ENCODE peak calls at places on chromosomes 3 and 15, in four cellular contexts. One of them, this sample, is unnamed.

GRCh38 chr15:48631191-48631770 is 14.2 kb downstream of the FBN1 start:
- DNase-seq in IMR-90: peak; percentile 32
- DNase-seq in HepG2: no peak
- DNase-seq in K562: peak; percentile 39
- DNase-seq in this sample: no peak

GRCh38 chr3:10023587-10024310 is 2.5 kb upstream of the FANCD2 start:
- DNase-seq in IMR-90: peak; percentile 95
- DNase-seq in K562: peak; percentile 16
- DNase-seq in HepG2: no peak
- DNase-seq in this sample: peak; percentile 17

GRCh38 chr3:153350420-153350819 is 188.4 kb downstream of the RAP2B start:
- DNase-seq in IMR-90: peak; percentile 85
- DNase-seq in K562: no peak
- DNase-seq in HepG2: peak; percentile 86
- DNase-seq in this sample: no peak

GRCh38 chr15:79296583-79296982 is 14.1 kb downstream of the ANKRD34C start:
- DNase-seq in IMR-90: no peak
- DNase-seq in K562: peak; percentile 13
- DNase-seq in HepG2: no peak
- DNase-seq in this sample: no peak

GRCh38 chr3:101185341-101185740 is 135.0 kb downstream of the IMPG2 start:
- DNase-seq in HepG2: no peak
- DNase-seq in K562: no peak
- DNase-seq in IMR-90: peak; percentile 53
- DNase-seq in this sample: no peak

GRCh38 chr3:156259896-156260788 is 139.8 kb downstream of the KCNAB1 start:
- DNase-seq in K562: no peak
- DNase-seq in HepG2: no peak
- DNase-seq in IMR-90: no peak
- DNase-seq in this sample: no peak

GRCh38 chr3:134419214-134419965 is 45.1 kb upstream of the AMOTL2 start:
- DNase-seq in IMR-90: no peak
- DNase-seq in K562: no peak
- DNase-seq in HepG2: peak; percentile 96
- DNase-seq in this sample: no peak

GRCh38 chr3:40116478-40117162 is 192.9 kb upstream of the EIF1B start:
- DNase-seq in K562: no peak
- DNase-seq in IMR-90: peak; percentile 6
- DNase-seq in HepG2: no peak
- DNase-seq in this sample: no peak

GRCh38 chr3:27590437-27591320 is 106.5 kb upstream of the SLC4A7 start:
- DNase-seq in IMR-90: peak; percentile 32
- DNase-seq in HepG2: no peak
- DNase-seq in K562: no peak
- DNase-seq in this sample: peak; percentile 6

GRCh38 chr3:133136114-133137041 is 98.2 kb downstream of the TMEM108 start:
- DNase-seq in K562: no peak
- DNase-seq in IMR-90: no peak
- DNase-seq in HepG2: no peak
- DNase-seq in this sample: no peak

GRCh38 chr3:143421556-143421955 is 302.0 kb downstream of the CHST2 start:
- DNase-seq in K562: no peak
- DNase-seq in HepG2: no peak
- DNase-seq in IMR-90: no peak
- DNase-seq in this sample: no peak

GRCh38 chr3:110413807-110414748 is 657.5 kb upstream of the NECTIN3 start:
- DNase-seq in K562: no peak
- DNase-seq in HepG2: no peak
- DNase-seq in IMR-90: peak; percentile 84
- DNase-seq in this sample: peak; percentile 12

GRCh38 chr3:115766587-115767492 is 143.5 kb downstream of the GAP43 start:
- DNase-seq in HepG2: no peak
- DNase-seq in IMR-90: peak; percentile 81
- DNase-seq in K562: no peak
- DNase-seq in this sample: no peak

GRCh38 chr3:194117114-194117845 is 18.7 kb upstream of the HES1 start:
- DNase-seq in K562: no peak
- DNase-seq in HepG2: no peak
- DNase-seq in IMR-90: no peak
- DNase-seq in this sample: no peak

GRCh38 chr3:123161167-123161566 is 40.6 kb upstream of the SEC22A start:
- DNase-seq in K562: no peak
- DNase-seq in HepG2: no peak
- DNase-seq in IMR-90: no peak
- DNase-seq in this sample: no peak

GRCh38 chr15:63420333-63420741 is 38.7 kb upstream of the CA12 start:
- DNase-seq in K562: peak; percentile 71
- DNase-seq in HepG2: no peak
- DNase-seq in IMR-90: peak; percentile 43
- DNase-seq in this sample: no peak

GRCh38 chr15:31327674-31328424 is 1.2 kb downstream of the KLF13 start:
- DNase-seq in HepG2: peak; percentile 21
- DNase-seq in K562: peak; percentile 64
- DNase-seq in IMR-90: peak; percentile 19
- DNase-seq in this sample: peak; percentile 38

GRCh38 chr15:73564255-73564654 is 68.9 kb downstream of the NPTN start:
- DNase-seq in IMR-90: peak; percentile 47
- DNase-seq in K562: peak; percentile 69
- DNase-seq in HepG2: no peak
- DNase-seq in this sample: no peak

GRCh38 chr3:150348500-150348899 is 59.6 kb upstream of the TSC22D2 start:
- DNase-seq in HepG2: peak; percentile 14
- DNase-seq in K562: no peak
- DNase-seq in IMR-90: peak; percentile 91
- DNase-seq in this sample: peak; percentile 81

GRCh38 chr15:89632563-89633430 is 22.5 kb downstream of the KIF7 start:
- DNase-seq in HepG2: no peak
- DNase-seq in IMR-90: no peak
- DNase-seq in K562: no peak
- DNase-seq in this sample: no peak

GRCh38 chr3:151123827-151124226 is 38.4 kb downstream of the MED12L start:
- DNase-seq in HepG2: no peak
- DNase-seq in K562: no peak
- DNase-seq in IMR-90: no peak
- DNase-seq in this sample: no peak

GRCh38 chr3:71511037-71511436 is 72.5 kb downstream of the FOXP1 start:
- DNase-seq in K562: peak; percentile 48
- DNase-seq in IMR-90: peak; percentile 90
- DNase-seq in HepG2: no peak
- DNase-seq in this sample: peak; percentile 28

GRCh38 chr3:50242778-50243551 is 7.0 kb downstream of the GNAI2 start:
- DNase-seq in K562: peak; percentile 50
- DNase-seq in HepG2: no peak
- DNase-seq in IMR-90: peak; percentile 72
- DNase-seq in this sample: no peak

GRCh38 chr3:159643406-159643805 is 345.2 kb upstream of the IL12A start:
- DNase-seq in IMR-90: no peak
- DNase-seq in HepG2: no peak
- DNase-seq in K562: no peak
- DNase-seq in this sample: no peak

GRCh38 chr3:176951144-176951543 is 246.1 kb downstream of the TBL1XR1 start:
- DNase-seq in IMR-90: no peak
- DNase-seq in HepG2: no peak
- DNase-seq in K562: no peak
- DNase-seq in this sample: no peak

GRCh38 chr3:18512007-18512406 is 86.9 kb upstream of the SATB1 start:
- DNase-seq in HepG2: no peak
- DNase-seq in K562: no peak
- DNase-seq in IMR-90: no peak
- DNase-seq in this sample: no peak

GRCh38 chr3:197019021-197019420 is 10.6 kb downstream of the MELTF start:
- DNase-seq in IMR-90: no peak
- DNase-seq in K562: no peak
- DNase-seq in HepG2: peak; percentile 46
- DNase-seq in this sample: no peak

GRCh38 chr3:197014942-197015575 is 14.6 kb downstream of the MELTF start:
- DNase-seq in IMR-90: no peak
- DNase-seq in HepG2: no peak
- DNase-seq in K562: no peak
- DNase-seq in this sample: no peak

GRCh38 chr3:197019535-197019934 is 10.1 kb downstream of the MELTF start:
- DNase-seq in K562: no peak
- DNase-seq in IMR-90: no peak
- DNase-seq in HepG2: no peak
- DNase-seq in this sample: no peak

GRCh38 chr3:197015790-197016705 is 13.6 kb downstream of the MELTF start:
- DNase-seq in IMR-90: no peak
- DNase-seq in K562: no peak
- DNase-seq in HepG2: no peak
- DNase-seq in this sample: no peak

GRCh38 chr3:197017003-197017402 is 12.6 kb downstream of the MELTF start:
- DNase-seq in K562: no peak
- DNase-seq in IMR-90: no peak
- DNase-seq in HepG2: no peak
- DNase-seq in this sample: no peak
- H3K4me3 ChIP-seq in K562: no peak overlapping the region
- H3K4me3 ChIP-seq in IMR-90: no peak overlapping the region
- H3K4me3 ChIP-seq in HepG2: no peak overlapping the region
- H3K4me3 ChIP-seq in this sample: no peak overlapping the region

DNA sequence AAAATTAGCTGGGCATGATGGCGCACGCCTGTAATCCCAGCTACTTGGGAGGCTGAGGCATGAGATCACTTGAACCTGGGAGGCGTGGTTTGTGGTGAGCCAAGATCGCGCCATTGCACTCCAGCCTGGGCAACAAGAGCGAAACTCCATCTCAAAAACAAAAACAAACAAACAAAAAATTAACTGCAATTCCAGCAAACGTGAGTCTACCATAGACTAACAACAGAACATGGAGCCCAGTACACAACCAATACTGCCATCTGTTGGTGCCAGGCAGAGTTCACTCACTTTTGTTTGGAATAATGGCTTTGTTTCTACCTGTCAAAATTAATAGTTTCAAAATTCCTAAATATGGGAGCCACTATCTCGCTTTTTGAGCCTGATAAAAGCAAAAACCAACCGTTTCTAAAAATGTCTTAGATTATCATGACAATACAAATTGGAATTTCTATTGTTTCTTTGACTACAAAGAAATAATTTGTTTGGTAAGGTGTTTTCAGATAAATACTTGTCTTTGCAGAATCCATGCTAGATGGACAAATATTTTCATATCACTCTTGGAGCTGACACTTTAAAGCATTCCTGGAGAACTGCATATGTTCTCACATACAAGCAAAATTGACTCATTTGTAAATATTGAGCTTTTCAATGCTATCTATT is 45.0 kb downstream of the GPR176 start:
- DNase-seq in HepG2: peak; percentile 17
- DNase-seq in IMR-90: no peak
- DNase-seq in K562: peak; percentile 31
- DNase-seq in this sample: peak; percentile 11
- TF ChIP-seq CEBPB in HepG2: no peak
- TF ChIP-seq CEBPB in IMR-90: no peak
- TF ChIP-seq CEBPB in K562: no peak
- TF ChIP-seq CEBPB in this sample: no peak

DNA sequence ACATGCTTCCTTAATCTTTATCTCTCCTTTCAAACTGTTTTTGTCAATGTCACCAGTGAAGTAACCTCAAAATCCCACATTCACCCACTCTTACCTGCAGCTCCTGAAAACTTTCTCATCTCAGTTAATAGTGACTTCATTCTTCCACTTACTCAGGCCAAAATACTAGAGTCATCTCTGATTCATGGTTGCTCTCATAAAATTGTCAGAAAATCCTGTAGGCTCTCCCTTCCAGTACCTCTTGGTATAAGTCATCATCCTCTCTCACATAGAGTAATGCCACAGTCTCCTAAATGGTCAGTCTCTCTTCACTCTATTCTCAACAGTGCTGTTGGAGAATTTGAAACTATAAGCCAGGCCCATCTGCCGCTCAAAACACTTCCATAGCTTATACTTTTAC is 34.9 kb upstream of the POU1F1 start:
- DNase-seq in IMR-90: no peak
- DNase-seq in K562: no peak
- DNase-seq in HepG2: no peak
- DNase-seq in this sample: no peak
- TF ChIP-seq MAZ in IMR-90: no peak
- TF ChIP-seq MAZ in K562: no peak
- TF ChIP-seq MAZ in HepG2: no peak
- TF ChIP-seq MAZ in this sample: no peak

GRCh38 chr15:74788042-74788715 is 6.3 kb downstream of the CSK start:
- DNase-seq in IMR-90: no peak
- DNase-seq in K562: no peak
- DNase-seq in HepG2: no peak
- DNase-seq in this sample: no peak
- H3K4me3 ChIP-seq in IMR-90: no peak overlapping the region
- H3K4me3 ChIP-seq in K562: no peak overlapping the region
- H3K4me3 ChIP-seq in HepG2: no peak overlapping the region
- H3K4me3 ChIP-seq in this sample: no peak overlapping the region

GRCh38 chr15:77527831-77528231 is 104.9 kb downstream of the LINGO1 start:
- DNase-seq in K562: no peak
- DNase-seq in HepG2: no peak
- DNase-seq in IMR-90: no peak
- DNase-seq in this sample: no peak

GRCh38 chr15:77525907-77526581 is 105.4 kb downstream of the HMG20A start:
- DNase-seq in HepG2: no peak
- DNase-seq in K562: no peak
- DNase-seq in IMR-90: no peak
- DNase-seq in this sample: no peak

GRCh38 chr15:77528290-77528967 is 104.3 kb downstream of the LINGO1 start:
- DNase-seq in K562: no peak
- DNase-seq in IMR-90: no peak
- DNase-seq in HepG2: no peak
- DNase-seq in this sample: no peak

GRCh38 chr15:77526582-77527163 is 106.0 kb downstream of the HMG20A start:
- DNase-seq in K562: no peak
- DNase-seq in HepG2: no peak
- DNase-seq in IMR-90: no peak
- DNase-seq in this sample: no peak

DNA sequence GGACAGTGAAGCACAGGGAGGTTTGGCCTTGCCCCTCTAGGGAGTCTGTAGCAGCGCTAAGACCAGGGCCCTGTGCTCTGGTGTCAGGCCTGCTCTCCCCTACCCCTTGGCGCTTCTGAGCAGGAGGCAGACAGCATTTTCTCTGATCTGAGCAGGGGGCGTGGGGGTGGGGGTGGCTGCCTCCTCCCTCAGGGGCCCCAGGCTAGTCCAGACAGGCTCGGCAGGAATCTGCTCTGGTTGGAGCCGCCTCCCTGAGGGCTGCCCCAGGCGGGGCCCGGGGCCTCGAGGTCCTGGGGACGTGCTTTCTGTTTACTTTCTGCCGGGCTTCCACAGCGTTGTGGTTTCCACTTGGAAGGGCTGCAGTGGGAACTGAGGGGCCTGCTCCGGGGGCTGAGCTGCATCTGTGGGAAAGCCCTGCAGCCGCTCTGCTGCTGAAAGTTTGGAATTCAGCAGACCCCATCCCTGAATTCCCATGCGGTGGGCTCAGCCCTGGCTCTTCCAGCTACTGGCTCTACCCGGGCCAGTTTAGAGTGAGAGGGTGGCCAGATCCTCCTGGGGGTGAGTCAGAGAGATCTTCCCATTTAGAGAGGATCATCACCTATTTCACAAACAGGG is 105.4 kb downstream of the LINGO1 start:
- DNase-seq in K562: no peak
- DNase-seq in HepG2: peak; percentile 70
- DNase-seq in IMR-90: peak; percentile 79
- DNase-seq in this sample: no peak
- TF ChIP-seq CEBPB in K562: no peak
- TF ChIP-seq CEBPB in HepG2: no peak
- TF ChIP-seq CEBPB in IMR-90: no peak
- TF ChIP-seq CEBPB in this sample: no peak

This sample was measured in A549.